ENCODE peak calls at places on chromosomes 2 and 18, in six cellular contexts. N is A549, O is stomach, R is MM.1S, W is dorsolateral prefrontal cortex, U is psoas muscle. G is an unnamed sample.
A peak's percentile ranks its signal among the peaks of the same experiment; 100 is the strongest.

GRCh38 chr2:117980381-117980780 is 33.5 kb downstream of the CCDC93 start:
- DNase-seq in N (no peak), O (no peak), R (no peak), W (no peak), U (no peak), G (no peak)

GRCh38 chr2:166609183-166609959 is 115.3 kb upstream of the SCN7A start:
- DNase-seq in N (no peak), O (no peak), R (no peak), W (no peak), U (no peak), G (no peak)

GRCh38 chr18:59606193-59607175 is 90.7 kb downstream of the CCBE1 start:
- DNase-seq in N (no peak), O (no peak), R (no peak), W (no peak), U (no peak), G (no peak)

GRCh38 chr2:98457045-98457696 is 12.5 kb downstream of the INPP4A start:
- DNase-seq in N (peak; percentile 88), O (no peak), R (no peak), W (no peak), U (no peak), G (no peak)

GRCh38 chr2:120863173-120863545 is 127.5 kb downstream of the GLI2 start:
- DNase-seq in N (no peak), O (peak; percentile 34), R (no peak), W (peak; percentile 16), U (peak; percentile 44), G (no peak)

GRCh38 chr2:14936436-14936835 is 303.9 kb downstream of the LRATD1 start:
- DNase-seq in N (no peak), O (no peak), R (no peak), W (no peak), U (no peak), G (no peak)

GRCh38 chr18:57440331-57441101 is 5.3 kb downstream of the ONECUT2 start:
- DNase-seq in N (no peak), O (no peak), R (no peak), W (no peak), U (no peak), G (no peak)

GRCh38 chr2:154455871-154456270 is 242.6 kb upstream of the KCNJ3 start:
- DNase-seq in N (no peak), O (no peak), R (no peak), W (no peak), U (no peak), G (no peak)

GRCh38 chr2:215812966-215813365 is 200.4 kb downstream of the MREG start:
- DNase-seq in N (no peak), O (no peak), R (no peak), W (no peak), U (no peak), G (no peak)

GRCh38 chr18:49639643-49640361 is 77.9 kb downstream of the LIPG start:
- DNase-seq in N (no peak), O (no peak), R (no peak), W (no peak), U (peak; percentile 58), G (no peak)

GRCh38 chr2:71250945-71251344 is 24.0 kb upstream of the PAIP2B start:
- DNase-seq in N (no peak), O (no peak), R (no peak), W (no peak), U (no peak), G (no peak)

GRCh38 chr2:210366675-210367080 is 51.7 kb upstream of the MYL1 start:
- DNase-seq in N (no peak), O (no peak), R (no peak), W (no peak), U (no peak), G (no peak)

GRCh38 chr2:50513724-50514123 is 518.2 kb downstream of the NRXN1 start:
- DNase-seq in N (no peak), O (no peak), R (peak; percentile 31), W (no peak), U (no peak), G (no peak)

GRCh38 chr2:217858519-217859466 is 144.0 kb downstream of the TNS1 start:
- DNase-seq in N (peak; percentile 21), O (peak; percentile 55), R (no peak), W (peak; percentile 75), U (peak; percentile 95), G (no peak)
- H3K27ac ChIP-seq in N (no peak overlapping the region), O (peak overlapping the region; percentile 22), R (no peak overlapping the region), W (no peak overlapping the region), U (peak overlapping the region; percentile 89), G (no peak overlapping the region)

GRCh38 chr2:191369034-191369433 is 123.8 kb downstream of the MYO1B start:
- DNase-seq in N (no peak), O (no peak), R (no peak), W (no peak), U (no peak), G (no peak)
- TF ChIP-seq CTCF in N (peak; percentile 31), O (no peak), R (peak; percentile 33), W (no peak), U (no peak), G (no peak)

DNA sequence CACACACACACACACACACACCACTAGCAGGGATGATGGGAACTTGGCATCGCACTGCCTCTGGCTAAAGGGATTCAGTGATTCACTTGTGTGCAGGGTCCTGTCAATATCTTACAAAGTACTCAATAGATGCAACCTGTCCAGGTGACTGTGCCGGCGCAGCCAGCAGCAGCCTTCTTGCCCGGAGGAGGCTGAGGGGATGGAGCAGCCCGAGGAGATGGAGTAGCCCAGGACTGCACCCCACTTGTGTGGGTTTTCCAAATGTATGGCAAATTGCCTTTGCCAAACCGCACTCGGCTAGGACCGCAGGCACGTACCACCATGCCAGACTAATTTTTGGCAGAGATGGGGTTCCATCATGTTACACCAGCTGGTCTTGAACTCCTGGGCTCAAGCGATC is 31.1 kb downstream of the GBX2 start:
- DNase-seq in N (no peak), O (no peak), R (no peak), W (no peak), U (no peak), G (no peak)
- H3K27ac ChIP-seq in N (no peak overlapping the region), O (no peak overlapping the region), R (no peak overlapping the region), W (no peak overlapping the region), U (no peak overlapping the region), G (no peak overlapping the region)

GRCh38 chr2:199704358-199705238 is 146.4 kb downstream of the FTCDNL1 start:
- DNase-seq in N (peak; percentile 52), O (no peak), R (peak; percentile 38), W (no peak), U (no peak), G (no peak)
- TF ChIP-seq CTCF in N (peak; percentile 78), O (peak; percentile 48), R (peak; percentile 70), W (peak; percentile 84), U (peak; percentile 60), G (peak; percentile 11)

GRCh38 chr2:48233005-48233404 is 296.9 kb upstream of the STON1 start:
- DNase-seq in N (no peak), O (no peak), R (no peak), W (no peak), U (no peak), G (no peak)
- H3K27ac ChIP-seq in N (no peak overlapping the region), O (no peak overlapping the region), R (no peak overlapping the region), W (no peak overlapping the region), U (no peak overlapping the region), G (no peak overlapping the region)

DNA sequence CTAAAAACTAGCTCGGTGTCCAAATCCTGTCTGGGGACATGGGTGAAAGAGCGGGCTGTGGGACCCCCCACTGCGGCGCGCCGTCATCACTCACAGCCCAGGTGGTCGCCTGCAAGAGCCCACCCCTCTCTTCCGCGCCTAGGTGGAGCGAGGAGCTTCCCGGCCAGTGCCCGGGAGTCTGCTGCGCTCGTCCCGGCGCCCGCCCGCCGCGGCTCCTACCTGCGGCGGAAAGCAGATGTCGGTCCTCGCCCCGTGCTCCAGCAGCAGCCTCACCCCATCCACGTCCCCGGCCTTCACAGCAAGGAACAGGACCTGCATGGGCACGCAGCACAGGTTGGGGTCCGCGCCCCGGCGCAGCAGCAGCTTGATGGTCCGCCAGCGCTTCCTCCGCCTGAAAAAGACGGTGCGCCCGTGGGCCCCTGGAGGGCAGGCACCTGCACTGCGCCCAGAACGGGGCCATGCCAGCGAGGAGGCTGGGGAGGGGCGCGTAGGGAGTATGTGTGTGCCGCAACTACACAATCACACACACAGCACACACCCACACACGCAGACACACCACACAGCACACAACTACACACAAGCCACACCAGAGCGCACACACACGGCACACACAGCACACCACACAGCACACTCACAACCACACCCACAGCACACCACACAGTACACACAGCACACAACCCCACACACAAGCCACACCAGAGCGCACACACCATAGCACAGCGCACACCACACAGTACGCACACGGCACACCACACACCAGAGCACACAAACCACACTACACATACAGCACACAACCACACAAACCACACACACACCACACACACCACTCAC is 37.4 kb downstream of the ANKMY1 start:
- DNase-seq in N (no peak), O (no peak), R (no peak), W (no peak), U (no peak), G (no peak)
- TF ChIP-seq CTCF in N (no peak), O (no peak), R (no peak), W (no peak), U (no peak), G (no peak)

DNA sequence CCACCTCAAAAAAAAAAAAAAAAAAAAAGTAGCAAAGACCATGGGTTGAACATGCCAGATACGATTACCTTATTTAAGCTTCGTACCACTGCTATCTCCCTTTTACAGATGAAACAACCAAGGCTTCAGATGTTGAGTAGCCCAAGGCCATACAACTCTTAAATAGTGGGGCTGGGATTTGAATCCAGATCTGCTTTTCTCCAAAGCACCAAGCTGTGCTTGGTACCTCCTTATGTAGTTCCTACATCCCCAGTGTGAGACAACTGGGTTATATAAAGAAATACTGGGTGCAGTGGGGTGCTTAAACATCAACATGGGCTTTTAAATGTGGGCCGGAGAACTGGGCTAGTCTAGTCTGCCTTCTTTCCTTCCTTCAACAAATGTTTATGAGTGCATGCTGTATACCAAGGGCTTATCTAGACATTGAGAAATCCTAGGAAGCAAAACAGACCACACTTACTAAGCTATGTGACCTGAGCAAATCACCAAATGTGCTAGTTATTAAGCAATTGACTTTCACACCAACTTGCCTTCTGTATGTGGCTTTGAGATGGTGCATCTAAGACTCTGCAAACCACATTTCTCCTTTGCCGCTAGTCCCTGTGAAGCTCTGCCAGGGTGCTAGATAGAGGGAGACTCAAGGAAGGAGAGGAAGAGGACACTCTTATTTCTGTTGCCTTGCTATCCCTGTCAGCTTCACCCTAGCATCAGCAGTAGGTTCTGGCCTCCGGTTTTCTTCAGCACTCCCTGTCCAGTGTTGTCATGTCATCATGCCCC is 206.8 kb upstream of the FBXO11 start:
- DNase-seq in N (peak; percentile 21), O (no peak), R (no peak), W (no peak), U (no peak), G (no peak)
- H3K27ac ChIP-seq in N (peak overlapping the region; percentile 96), O (no peak overlapping the region), R (no peak overlapping the region), W (peak overlapping the region; percentile 66), U (no peak overlapping the region), G (no peak overlapping the region)

DNA sequence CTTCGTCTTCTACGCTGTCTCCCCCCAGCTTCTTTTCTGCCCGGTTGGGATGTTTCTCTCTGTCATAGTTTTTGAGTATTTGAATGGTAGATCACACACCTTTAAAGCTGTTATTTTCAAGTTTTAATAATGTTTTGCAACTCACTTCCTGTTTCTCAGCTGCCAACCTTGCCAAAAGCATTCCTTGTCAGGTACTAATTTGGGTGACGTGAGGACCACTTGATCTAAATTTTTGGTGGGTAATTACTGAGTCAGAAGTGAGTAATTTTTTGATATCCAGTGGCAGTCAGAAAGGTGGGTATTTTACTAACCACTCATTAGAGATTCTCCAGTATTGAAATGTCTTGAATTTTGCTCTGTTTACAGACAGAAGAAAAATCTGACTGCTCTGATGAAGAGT is 852.4 kb upstream of the FANCL start:
- DNase-seq in N (no peak), O (no peak), R (no peak), W (no peak), U (no peak), G (no peak)
- TF ChIP-seq CTCF in N (no peak), O (no peak), R (no peak), W (no peak), U (no peak), G (no peak)

GRCh38 chr2:27683390-27684071 is 19.8 kb downstream of the SLC4A1AP start:
- DNase-seq in N (peak; percentile 95), O (peak; percentile 85), R (peak; percentile 93), W (no peak), U (peak; percentile 79), G (peak; percentile 74)
- H3K27ac ChIP-seq in N (peak overlapping the region; percentile 78), O (no peak overlapping the region), R (no peak overlapping the region), W (no peak overlapping the region), U (peak overlapping the region; percentile 42), G (no peak overlapping the region)

G was measured in CD4-positive, alpha-beta T cell.